ENCODE peak calls at places on chromosomes 5 and 9, in nine cellular contexts. L, Y, I, Z, R, K, M, S and C are unnamed samples.

GRCh38 chr5:52787600-52788504 is at the start of the genes ITGA1 and PELO:
- DNase-seq in R (peak; percentile 68), Z (peak; percentile 67), L (peak; percentile 88), Y (no peak), S (peak; percentile 81), M (peak; percentile 39), K (peak; percentile 95), I (peak; percentile 85), C (peak; percentile 65)

GRCh38 chr5:160175438-160176218 is 53.7 kb upstream of the FABP6 start:
- DNase-seq in R (no peak), Y (no peak), L (peak; percentile 35), M (no peak), I (no peak), S (peak; percentile 86), K (peak; percentile 68), Z (no peak), C (no peak)

GRCh38 chr5:119275146-119275872 is 80.5 kb upstream of the TNFAIP8 start:
- DNase-seq in L (no peak), K (no peak), S (no peak), I (no peak), M (no peak), Z (no peak), R (no peak), Y (no peak), C (no peak)

GRCh38 chr5:125129151-125129806 is 382.8 kb upstream of the ZNF608 start:
- DNase-seq in M (no peak), I (no peak), Z (no peak), L (peak; percentile 40), K (no peak), S (no peak), Y (no peak), R (no peak), C (no peak)

GRCh38 chr5:103364074-103364473 is 105.5 kb downstream of the MACIR start:
- DNase-seq in M (no peak), K (no peak), S (no peak), R (no peak), Y (no peak), I (no peak), Z (no peak), L (no peak), C (no peak)

GRCh38 chr9:124553738-124554137 is 46.5 kb upstream of the NR5A1 start:
- DNase-seq in L (peak; percentile 29), M (no peak), Y (no peak), I (no peak), Z (no peak), S (no peak), K (no peak), R (no peak), C (no peak)

GRCh38 chr5:107303163-107303562 is 367.6 kb downstream of the EFNA5 start:
- DNase-seq in Z (no peak), S (no peak), R (no peak), M (no peak), Y (no peak), K (no peak), I (no peak), L (no peak), C (no peak)

GRCh38 chr5:75167345-75167744 is 69.3 kb downstream of the ANKRD31 start:
- DNase-seq in R (peak; percentile 31), M (no peak), K (no peak), I (no peak), S (peak; percentile 31), L (no peak), Y (no peak), Z (no peak), C (no peak)

GRCh38 chr5:62152394-62153123 is 153.4 kb upstream of the KIF2A start:
- DNase-seq in Z (no peak), R (no peak), L (no peak), I (no peak), S (peak; percentile 2), K (no peak), Y (no peak), M (no peak), C (no peak)

GRCh38 chr5:136036991-136037705 is 8.4 kb downstream of the TGFBI start:
- DNase-seq in I (peak; percentile 18), S (peak; percentile 99), M (peak; percentile 31), R (no peak), L (no peak), K (peak; percentile 85), Z (peak; percentile 57), Y (no peak), C (peak; percentile 50)

GRCh38 chr5:142888469-142889085 is 118.4 kb downstream of the ARHGAP26 start:
- DNase-seq in Y (no peak), M (no peak), L (peak; percentile 74), K (no peak), R (peak; percentile 60), Z (no peak), I (no peak), S (peak; percentile 68), C (no peak)

GRCh38 chr5:1521054-1521453 is 2.7 kb downstream of the LPCAT1 start:
- DNase-seq in I (peak; percentile 55), Y (no peak), R (no peak), S (no peak), L (no peak), K (peak; percentile 55), M (no peak), Z (no peak), C (no peak)

GRCh38 chr5:52892242-52892878 is 96.8 kb upstream of the ITGA2 start:
- DNase-seq in Y (no peak), S (no peak), I (no peak), K (no peak), Z (no peak), L (no peak), M (no peak), R (no peak), C (no peak)

GRCh38 chr5:173688708-173689107 is 72.3 kb upstream of the BOD1 start:
- DNase-seq in M (no peak), S (no peak), R (peak; percentile 52), I (no peak), K (no peak), Z (no peak), L (no peak), Y (no peak), C (no peak)

GRCh38 chr5:129670944-129671343 is 77.0 kb upstream of the MINAR2 start:
- DNase-seq in I (no peak), S (peak; percentile 23), R (no peak), K (no peak), Y (no peak), L (peak; percentile 77), M (no peak), Z (no peak), C (no peak)

GRCh38 chr9:20608582-20608981 is 13.7 kb downstream of the MLLT3 start:
- DNase-seq in L (no peak), K (no peak), I (no peak), R (no peak), M (no peak), Y (no peak), S (no peak), Z (no peak), C (no peak)
- H3K4me3 ChIP-seq in L (no peak overlapping the region), K (no peak overlapping the region), I (no peak overlapping the region), R (peak overlapping the region; percentile 10), M (no peak overlapping the region), Y (no peak overlapping the region), S (no peak overlapping the region), Z (no peak overlapping the region), C (no peak overlapping the region)

GRCh38 chr9:133370680-133371079 is 5.2 kb downstream of the SURF4 start:
- DNase-seq in R (no peak), Z (no peak), L (no peak), M (peak; percentile 55), I (no peak), K (no peak), S (no peak), Y (no peak), C (no peak)
- H3K4me1 ChIP-seq in R (peaks cover 17% of the 10 kb centered on the region), Z (peaks cover 29% of the 10 kb centered on the region), L (peaks cover 10% of the 10 kb centered on the region), M (peaks cover 39% of the 10 kb centered on the region), I (peaks cover 66% of the 10 kb centered on the region), K (peaks cover 76% of the 10 kb centered on the region), S (no peaks in the 10 kb centered on the region), Y (peaks cover 47% of the 10 kb centered on the region), C (peaks cover 73% of the 10 kb centered on the region)

GRCh38 chr5:151024894-151025606 is 4.7 kb downstream of the GPX3 start:
- DNase-seq in S (no peak), R (no peak), K (no peak), I (no peak), Y (no peak), Z (no peak), M (no peak), L (no peak), C (no peak)
- H3K4me3 ChIP-seq in S (no peak overlapping the region), R (no peak overlapping the region), K (peak overlapping the region; percentile 62), I (peak overlapping the region; percentile 82), Y (peak overlapping the region; percentile 66), Z (peak overlapping the region; percentile 84), M (no peak overlapping the region), L (no peak overlapping the region), C (peak overlapping the region; percentile 88)

GRCh38 chr9:131891578-131891977 is 151.7 kb upstream of the RAPGEF1 start:
- DNase-seq in M (no peak), Z (no peak), K (no peak), R (no peak), L (no peak), S (no peak), I (no peak), Y (no peak), C (no peak)

GRCh38 chr9:131887680-131888079 is 147.8 kb upstream of the RAPGEF1 start:
- DNase-seq in I (no peak), R (no peak), K (no peak), S (no peak), Z (no peak), M (no peak), L (no peak), Y (no peak), C (no peak)

GRCh38 chr9:131888923-131889322 is 149.0 kb upstream of the RAPGEF1 start:
- DNase-seq in S (no peak), M (no peak), R (no peak), Y (no peak), K (no peak), Z (no peak), L (no peak), I (no peak), C (no peak)

GRCh38 chr9:131892162-131892707 is 152.4 kb upstream of the RAPGEF1 start:
- DNase-seq in M (no peak), I (no peak), L (no peak), K (no peak), S (no peak), Y (no peak), R (no peak), Z (no peak), C (no peak)

DNA sequence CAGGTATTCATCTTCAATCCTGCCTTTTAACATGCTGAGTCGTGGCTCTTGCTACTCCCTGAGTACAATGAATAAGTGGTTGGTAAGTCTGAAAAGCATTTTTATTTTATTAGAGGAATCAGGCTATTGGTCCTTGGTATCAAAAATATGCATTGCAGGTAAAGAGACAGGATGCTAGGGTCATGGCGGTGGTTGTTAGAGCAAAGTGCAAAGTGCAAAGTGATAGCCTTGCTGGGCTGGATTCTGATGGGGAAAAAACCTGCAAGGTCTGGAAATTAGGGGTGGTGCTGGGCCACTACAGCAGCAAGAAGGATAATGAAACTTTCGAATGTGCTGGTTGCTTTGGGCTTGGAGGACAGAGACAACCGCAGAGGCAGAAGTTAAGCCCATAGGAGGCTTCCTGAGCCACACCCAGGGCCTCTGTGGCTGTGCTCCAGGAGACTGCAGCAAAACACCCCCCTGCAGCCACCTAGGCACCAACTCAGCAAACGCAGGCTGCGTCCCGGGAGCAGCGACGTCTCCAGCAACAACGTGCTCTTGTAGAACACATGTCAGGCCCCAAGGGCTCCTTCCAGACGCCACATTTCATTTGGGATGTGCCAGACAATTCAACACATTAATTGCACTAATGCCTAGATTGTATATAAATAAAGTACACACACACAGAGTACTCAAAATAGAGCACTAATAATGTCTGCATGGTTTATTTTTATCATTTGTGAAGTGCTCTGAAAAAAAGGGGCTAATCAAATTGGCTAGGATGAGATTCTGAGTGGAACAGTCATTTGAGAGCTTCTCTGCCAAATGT is 149.8 kb upstream of the RAPGEF1 start:
- DNase-seq in I (no peak), L (peak; percentile 21), Z (no peak), M (no peak), S (no peak), R (no peak), K (no peak), Y (no peak), C (no peak)
- H3K4me1 ChIP-seq in I (peaks cover 5% of the 10 kb centered on the region), L (no peaks in the 10 kb centered on the region), Z (no peaks in the 10 kb centered on the region), M (no peaks in the 10 kb centered on the region), S (no peaks in the 10 kb centered on the region), R (peaks cover 3% of the 10 kb centered on the region), K (peaks cover 5% of the 10 kb centered on the region), Y (peaks cover 3% of the 10 kb centered on the region), C (no peaks in the 10 kb centered on the region)